ENCODE peak calls at places on chromosomes 5 and 9, in seven cellular contexts. J is transverse colon, G is fibroblast of lung, R is left lung, Y is GM12878, C is fibroblast of mammary gland, S is cardiac fibroblast. T is an unnamed sample.

GRCh38 chr5:157361865-157362465 is 96.0 kb downstream of the CYFIP2 start:
- DNase-seq in J (no peak), G (peak; percentile 81), R (no peak), Y (no peak), C (peak; percentile 54), S (peak; percentile 72), T (peak; percentile 24)

GRCh38 chr9:14524881-14525515 is 168.2 kb downstream of the ZDHHC21 start:
- DNase-seq in J (no peak), G (no peak), R (no peak), Y (no peak), C (no peak), S (no peak), T (no peak)

GRCh38 chr5:76337949-76338589 is 65.0 kb upstream of the IQGAP2 start:
- DNase-seq in J (peak; percentile 49), G (peak; percentile 76), R (peak; percentile 34), Y (peak; percentile 24), C (peak; percentile 35), S (peak; percentile 35), T (peak; percentile 26)

GRCh38 chr5:79850941-79851693 is 139.9 kb downstream of the MTX3 start:
- DNase-seq in J (no peak), G (no peak), R (no peak), Y (no peak), C (no peak), S (no peak), T (no peak)

GRCh38 chr9:84839538-84839937 is 170.0 kb downstream of the NTRK2 start:
- DNase-seq in J (no peak), G (peak; percentile 81), R (no peak), Y (no peak), C (no peak), S (no peak), T (peak; percentile 80)

GRCh38 chr9:115192280-115192679 is 74.3 kb upstream of the TNC start:
- DNase-seq in J (no peak), G (no peak), R (no peak), Y (no peak), C (no peak), S (no peak), T (no peak)

GRCh38 chr9:114611516-114612271 is 603 bp downstream of the TMEM268 start:
- DNase-seq in J (peak; percentile 65), G (peak; percentile 66), R (peak; percentile 61), Y (no peak), C (peak; percentile 70), S (peak; percentile 73), T (peak; percentile 71)

GRCh38 chr9:89597711-89598707 is 6.8 kb upstream of the GADD45G start:
- DNase-seq in J (peak; percentile 66), G (peak; percentile 39), R (no peak), Y (no peak), C (peak; percentile 60), S (peak; percentile 72), T (peak; percentile 49)

GRCh38 chr9:14962193-14962899 is 52.1 kb upstream of the FREM1 start:
- DNase-seq in J (no peak), G (no peak), R (no peak), Y (no peak), C (peak; percentile 58), S (peak; percentile 3), T (no peak)

GRCh38 chr5:159993194-159993593 is 15.7 kb upstream of the TTC1 start:
- DNase-seq in J (no peak), G (no peak), R (no peak), Y (no peak), C (no peak), S (no peak), T (no peak)

GRCh38 chr5:119583684-119584083 is 45.7 kb upstream of the FAM170A start:
- DNase-seq in J (no peak), G (peak; percentile 30), R (no peak), Y (peak; percentile 38), C (peak; percentile 31), S (peak; percentile 55), T (peak; percentile 3)

GRCh38 chr9:103804077-103804735 is 289.9 kb upstream of the SMC2 start:
- DNase-seq in J (no peak), G (peak; percentile 47), R (no peak), Y (no peak), C (peak; percentile 25), S (peak; percentile 73), T (no peak)

GRCh38 chr9:107007981-107008380 is 145.0 kb downstream of the ZNF462 start:
- DNase-seq in J (no peak), G (no peak), R (no peak), Y (no peak), C (no peak), S (no peak), T (no peak)

GRCh38 chr5:142783601-142784291 is 13.6 kb downstream of the ARHGAP26 start:
- DNase-seq in J (no peak), G (peak; percentile 4), R (no peak), Y (peak; percentile 52), C (peak; percentile 45), S (peak; percentile 14), T (peak; percentile 45)

GRCh38 chr5:146040559-146040958 is 64.8 kb downstream of the PLAC8L1 start:
- DNase-seq in J (peak; percentile 50), G (no peak), R (no peak), Y (no peak), C (no peak), S (no peak), T (no peak)

GRCh38 chr5:141758316-141758965 is 76.4 kb upstream of the ARAP3 start:
- DNase-seq in J (no peak), G (no peak), R (no peak), Y (no peak), C (no peak), S (no peak), T (no peak)

GRCh38 chr9:3980771-3981170 is 319.1 kb downstream of the GLIS3 start:
- DNase-seq in J (no peak), G (peak; percentile 84), R (no peak), Y (no peak), C (peak; percentile 43), S (no peak), T (peak; percentile 70)

GRCh38 chr5:156036640-156037039 is 290.3 kb upstream of the SGCD start:
- DNase-seq in J (no peak), G (peak; percentile 41), R (no peak), Y (no peak), C (peak; percentile 9), S (no peak), T (peak; percentile 82)

GRCh38 chr5:72355706-72356299 is 35.6 kb downstream of the PTCD2 start:
- DNase-seq in J (peak; percentile 11), G (peak; percentile 22), R (no peak), Y (no peak), C (peak; percentile 38), S (peak; percentile 58), T (peak; percentile 43)

GRCh38 chr9:93543117-93543516 is 33.3 kb upstream of the PHF2 start:
- DNase-seq in J (no peak), G (no peak), R (no peak), Y (no peak), C (no peak), S (no peak), T (no peak)

GRCh38 chr5:59222687-59223511 is 640.0 kb downstream of the RAB3C start:
- DNase-seq in J (peak; percentile 20), G (no peak), R (no peak), Y (no peak), C (peak; percentile 36), S (peak; percentile 28), T (no peak)

GRCh38 chr5:80318212-80318611 is 1.6 kb upstream of the SPZ1 start:
- DNase-seq in J (no peak), G (peak; percentile 29), R (no peak), Y (no peak), C (peak; percentile 78), S (peak; percentile 70), T (peak; percentile 46)

GRCh38 chr5:57094753-57095683 is 78.8 kb upstream of the GPBP1 start:
- DNase-seq in J (peak; percentile 88), G (no peak), R (no peak), Y (no peak), C (peak; percentile 7), S (peak; percentile 9), T (no peak)
- TF ChIP-seq CTCF in J (peak; percentile 19), G (no peak), R (no peak), Y (peak; percentile 12), C (peak; percentile 18), S (no peak), T (peak; percentile 37)

GRCh38 chr5:132260714-132261615 is 3.5 kb downstream of the PDLIM4 start:
- DNase-seq in J (peak; percentile 46), G (peak; percentile 98), R (peak; percentile 81), Y (peak; percentile 61), C (peak; percentile 98), S (peak; percentile 88), T (peak; percentile 73)
- H3K4me3 ChIP-seq in J (no peak overlapping the region), G (no peak overlapping the region), R (no peak overlapping the region), Y (no peak overlapping the region), C (no peak overlapping the region), S (no peak overlapping the region), T (no peak overlapping the region)

GRCh38 chr9:109969559-109970237 is 189.7 kb downstream of the PALM2AKAP2 start:
- DNase-seq in J (no peak), G (no peak), R (no peak), Y (no peak), C (no peak), S (no peak), T (no peak)

GRCh38 chr9:109967651-109968331 is 187.8 kb downstream of the PALM2AKAP2 start:
- DNase-seq in J (no peak), G (no peak), R (no peak), Y (peak; percentile 96), C (no peak), S (no peak), T (no peak)

GRCh38 chr9:109968332-109968657 is 188.3 kb downstream of the PALM2AKAP2 start:
- DNase-seq in J (no peak), G (no peak), R (no peak), Y (peak; percentile 66), C (no peak), S (no peak), T (no peak)

GRCh38 chr9:109966643-109967368 is 186.8 kb downstream of the PALM2AKAP2 start:
- DNase-seq in J (no peak), G (no peak), R (no peak), Y (no peak), C (no peak), S (no peak), T (no peak)

GRCh38 chr9:109968702-109969450 is 188.9 kb downstream of the PALM2AKAP2 start:
- DNase-seq in J (no peak), G (no peak), R (no peak), Y (no peak), C (peak; percentile 38), S (peak; percentile 44), T (peak; percentile 26)
- TF ChIP-seq CTCF in J (no peak), G (peak; percentile 5), R (no peak), Y (peak; percentile 47), C (peak; percentile 9), S (peak; percentile 34), T (peak; percentile 35)

GRCh38 chr9:21558627-21559401 is 76.7 kb upstream of the IFNE start:
- DNase-seq in J (no peak), G (peak; percentile 52), R (no peak), Y (no peak), C (no peak), S (peak; percentile 59), T (no peak)

GRCh38 chr9:21556581-21557427 is 74.7 kb upstream of the IFNE start:
- DNase-seq in J (no peak), G (no peak), R (no peak), Y (no peak), C (no peak), S (peak; percentile 39), T (no peak)

GRCh38 chr9:21557428-21557768 is 75.3 kb upstream of the IFNE start:
- DNase-seq in J (no peak), G (no peak), R (no peak), Y (no peak), C (no peak), S (peak; percentile 28), T (no peak)

GRCh38 chr9:21559402-21560280 is 77.5 kb upstream of the IFNE start:
- DNase-seq in J (peak; percentile 23), G (peak; percentile 88), R (no peak), Y (no peak), C (peak; percentile 66), S (peak; percentile 69), T (peak; percentile 69)

GRCh38 chr9:21558079-21558478 is 76.0 kb upstream of the IFNE start:
- DNase-seq in J (no peak), G (no peak), R (no peak), Y (no peak), C (no peak), S (peak; percentile 24), T (no peak)
- H3K4me3 ChIP-seq in J (no peak overlapping the region), G (peak overlapping the region; percentile 72), R (no peak overlapping the region), Y (no peak overlapping the region), C (peak overlapping the region; percentile 82), S (peak overlapping the region; percentile 82), T (peak overlapping the region; percentile 76)